ENCODE peak calls at places on chromosomes 13 and 19, in eight cellular contexts. One of them, this sample, is unnamed.

GRCh38 chr13:102141625-102142472 is 260.0 kb downstream of the FGF14 start:
- DNase-seq in hepatocyte: peak; percentile 30
- DNase-seq in uterus: no peak
- DNase-seq in heart left ventricle: no peak
- DNase-seq in AG04450: no peak
- DNase-seq in right lobe of liver: no peak
- DNase-seq in vagina: no peak
- DNase-seq in pancreas: no peak
- DNase-seq in this sample: no peak

GRCh38 chr13:79837741-79838450 is 356.9 kb downstream of the NDFIP2 start:
- DNase-seq in hepatocyte: peak; percentile 26
- DNase-seq in uterus: no peak
- DNase-seq in heart left ventricle: no peak
- DNase-seq in AG04450: no peak
- DNase-seq in right lobe of liver: no peak
- DNase-seq in vagina: no peak
- DNase-seq in pancreas: no peak
- DNase-seq in this sample: no peak

GRCh38 chr13:66887088-66887487 is 343.0 kb downstream of the PCDH9 start:
- DNase-seq in hepatocyte: no peak
- DNase-seq in uterus: no peak
- DNase-seq in heart left ventricle: no peak
- DNase-seq in AG04450: peak; percentile 10
- DNase-seq in right lobe of liver: no peak
- DNase-seq in vagina: no peak
- DNase-seq in pancreas: no peak
- DNase-seq in this sample: no peak

GRCh38 chr13:110304256-110304655 is 2.7 kb downstream of the COL4A1 start:
- DNase-seq in hepatocyte: peak; percentile 35
- DNase-seq in uterus: peak; percentile 40
- DNase-seq in heart left ventricle: peak; percentile 20
- DNase-seq in AG04450: no peak
- DNase-seq in right lobe of liver: no peak
- DNase-seq in vagina: no peak
- DNase-seq in pancreas: no peak
- DNase-seq in this sample: no peak

GRCh38 chr19:46471116-46471733 is at the start of gene PNMA8A:
- DNase-seq in hepatocyte: peak; percentile 84
- DNase-seq in uterus: peak; percentile 91
- DNase-seq in heart left ventricle: peak; percentile 80
- DNase-seq in AG04450: no peak
- DNase-seq in right lobe of liver: peak; percentile 65
- DNase-seq in vagina: no peak
- DNase-seq in pancreas: peak; percentile 58
- DNase-seq in this sample: no peak

GRCh38 chr19:325173-325936 is 19.2 kb downstream of the MIER2 start:
- DNase-seq in hepatocyte: no peak
- DNase-seq in uterus: no peak
- DNase-seq in heart left ventricle: no peak
- DNase-seq in AG04450: no peak
- DNase-seq in right lobe of liver: no peak
- DNase-seq in vagina: no peak
- DNase-seq in pancreas: no peak
- DNase-seq in this sample: no peak

GRCh38 chr19:10226021-10226375 is 5.1 kb downstream of the S1PR2 start:
- DNase-seq in hepatocyte: no peak
- DNase-seq in uterus: no peak
- DNase-seq in heart left ventricle: no peak
- DNase-seq in AG04450: no peak
- DNase-seq in right lobe of liver: no peak
- DNase-seq in vagina: no peak
- DNase-seq in pancreas: no peak
- DNase-seq in this sample: no peak

GRCh38 chr19:49952475-49952829 is 8.5 kb downstream of the SIGLEC11 start:
- DNase-seq in hepatocyte: no peak
- DNase-seq in uterus: no peak
- DNase-seq in heart left ventricle: no peak
- DNase-seq in AG04450: no peak
- DNase-seq in right lobe of liver: no peak
- DNase-seq in vagina: no peak
- DNase-seq in pancreas: peak; percentile 40
- DNase-seq in this sample: no peak

GRCh38 chr13:26985285-26985878 is 186.2 kb downstream of the USP12 start:
- DNase-seq in hepatocyte: peak; percentile 85
- DNase-seq in uterus: peak; percentile 63
- DNase-seq in heart left ventricle: peak; percentile 73
- DNase-seq in AG04450: peak; percentile 54
- DNase-seq in right lobe of liver: no peak
- DNase-seq in vagina: no peak
- DNase-seq in pancreas: peak; percentile 65
- DNase-seq in this sample: peak; percentile 66

GRCh38 chr19:14563989-14564650 is 7.7 kb downstream of the NDUFB7 start:
- DNase-seq in hepatocyte: peak; percentile 23
- DNase-seq in uterus: no peak
- DNase-seq in heart left ventricle: no peak
- DNase-seq in AG04450: no peak
- DNase-seq in right lobe of liver: no peak
- DNase-seq in vagina: no peak
- DNase-seq in pancreas: no peak
- DNase-seq in this sample: peak; percentile 24

GRCh38 chr13:112956516-112957294 is 12.3 kb upstream of the MCF2L start:
- DNase-seq in hepatocyte: no peak
- DNase-seq in uterus: no peak
- DNase-seq in heart left ventricle: no peak
- DNase-seq in AG04450: no peak
- DNase-seq in right lobe of liver: no peak
- DNase-seq in vagina: no peak
- DNase-seq in pancreas: no peak
- DNase-seq in this sample: no peak

GRCh38 chr13:61417171-61417570 is 1.5 kb upstream of the PCDH20 start:
- DNase-seq in hepatocyte: peak; percentile 16
- DNase-seq in uterus: no peak
- DNase-seq in heart left ventricle: no peak
- DNase-seq in AG04450: no peak
- DNase-seq in right lobe of liver: no peak
- DNase-seq in vagina: no peak
- DNase-seq in pancreas: no peak
- DNase-seq in this sample: no peak

GRCh38 chr13:46382224-46382623 is 4.8 kb downstream of the RUBCNL start:
- DNase-seq in hepatocyte: no peak
- DNase-seq in uterus: no peak
- DNase-seq in heart left ventricle: no peak
- DNase-seq in AG04450: no peak
- DNase-seq in right lobe of liver: no peak
- DNase-seq in vagina: no peak
- DNase-seq in pancreas: no peak
- DNase-seq in this sample: no peak

GRCh38 chr19:49801966-49802661 is 11.0 kb downstream of the FUZ start:
- DNase-seq in hepatocyte: peak; percentile 87
- DNase-seq in uterus: peak; percentile 93
- DNase-seq in heart left ventricle: peak; percentile 91
- DNase-seq in AG04450: peak; percentile 74
- DNase-seq in right lobe of liver: peak; percentile 74
- DNase-seq in vagina: no peak
- DNase-seq in pancreas: peak; percentile 66
- DNase-seq in this sample: no peak

GRCh38 chr13:104326523-104326922 is 1260.3 kb upstream of the SLC10A2 start:
- DNase-seq in hepatocyte: no peak
- DNase-seq in uterus: no peak
- DNase-seq in heart left ventricle: no peak
- DNase-seq in AG04450: no peak
- DNase-seq in right lobe of liver: no peak
- DNase-seq in vagina: no peak
- DNase-seq in pancreas: no peak
- DNase-seq in this sample: no peak

GRCh38 chr13:25738342-25738771 is 313.5 kb downstream of the SHISA2 start:
- DNase-seq in hepatocyte: peak; percentile 56
- DNase-seq in uterus: no peak
- DNase-seq in heart left ventricle: no peak
- DNase-seq in AG04450: no peak
- DNase-seq in right lobe of liver: no peak
- DNase-seq in vagina: no peak
- DNase-seq in pancreas: no peak
- DNase-seq in this sample: no peak

GRCh38 chr13:112759053-112759452 is 69.2 kb downstream of the ATP11A start:
- DNase-seq in hepatocyte: no peak
- DNase-seq in uterus: no peak
- DNase-seq in heart left ventricle: no peak
- DNase-seq in AG04450: no peak
- DNase-seq in right lobe of liver: peak; percentile 29
- DNase-seq in vagina: no peak
- DNase-seq in pancreas: no peak
- DNase-seq in this sample: no peak

GRCh38 chr13:39374741-39375189 is 228.2 kb downstream of the LHFPL6 start:
- DNase-seq in hepatocyte: no peak
- DNase-seq in uterus: no peak
- DNase-seq in heart left ventricle: no peak
- DNase-seq in AG04450: no peak
- DNase-seq in right lobe of liver: no peak
- DNase-seq in vagina: no peak
- DNase-seq in pancreas: no peak
- DNase-seq in this sample: no peak

GRCh38 chr13:35557475-35557874 is 81.0 kb upstream of the MAB21L1 start:
- DNase-seq in hepatocyte: no peak
- DNase-seq in uterus: no peak
- DNase-seq in heart left ventricle: no peak
- DNase-seq in AG04450: no peak
- DNase-seq in right lobe of liver: no peak
- DNase-seq in vagina: no peak
- DNase-seq in pancreas: no peak
- DNase-seq in this sample: no peak

GRCh38 chr13:20489185-20489820 is 36.4 kb downstream of the CRYL1 start:
- DNase-seq in hepatocyte: no peak
- DNase-seq in uterus: no peak
- DNase-seq in heart left ventricle: no peak
- DNase-seq in AG04450: no peak
- DNase-seq in right lobe of liver: no peak
- DNase-seq in vagina: no peak
- DNase-seq in pancreas: no peak
- DNase-seq in this sample: no peak

GRCh38 chr13:110014719-110015118 is 228.3 kb upstream of the IRS2 start:
- DNase-seq in hepatocyte: no peak
- DNase-seq in uterus: no peak
- DNase-seq in heart left ventricle: no peak
- DNase-seq in AG04450: no peak
- DNase-seq in right lobe of liver: no peak
- DNase-seq in vagina: no peak
- DNase-seq in pancreas: peak; percentile 43
- DNase-seq in this sample: no peak

DNA sequence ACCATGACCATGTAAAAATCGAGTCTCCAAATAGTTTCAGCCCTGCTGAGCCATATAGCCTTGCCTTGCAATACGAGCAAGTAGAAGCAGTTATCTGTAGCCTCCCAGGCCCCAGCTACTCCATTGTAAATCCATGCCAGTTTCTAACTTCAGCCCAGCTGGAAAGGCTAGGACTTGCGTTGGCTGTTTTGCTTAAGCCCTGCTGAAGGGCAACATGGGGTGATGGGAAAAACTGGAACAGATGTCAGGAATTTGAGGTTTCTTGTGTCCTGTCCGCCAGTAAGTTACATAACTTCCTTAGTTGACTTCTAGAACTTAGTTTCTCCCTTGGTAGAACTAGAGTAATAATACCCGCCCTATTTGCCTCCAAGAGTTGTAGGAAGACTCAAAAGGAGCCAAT is 216.0 kb upstream of the SERP2 start:
- DNase-seq in hepatocyte: no peak
- DNase-seq in uterus: no peak
- DNase-seq in heart left ventricle: no peak
- DNase-seq in AG04450: no peak
- DNase-seq in right lobe of liver: no peak
- DNase-seq in vagina: no peak
- DNase-seq in pancreas: no peak
- DNase-seq in this sample: no peak
- H3K27ac ChIP-seq in hepatocyte: peak overlapping the region; percentile 84
- H3K27ac ChIP-seq in uterus: no peak overlapping the region
- H3K27ac ChIP-seq in heart left ventricle: no peak overlapping the region
- H3K27ac ChIP-seq in AG04450: no peak overlapping the region
- H3K27ac ChIP-seq in right lobe of liver: no peak overlapping the region
- H3K27ac ChIP-seq in vagina: no peak overlapping the region
- H3K27ac ChIP-seq in pancreas: no peak overlapping the region
- H3K27ac ChIP-seq in this sample: no peak overlapping the region

GRCh38 chr19:18486746-18487145 is 35.1 kb downstream of the ELL start:
- DNase-seq in hepatocyte: no peak
- DNase-seq in uterus: no peak
- DNase-seq in heart left ventricle: no peak
- DNase-seq in AG04450: no peak
- DNase-seq in right lobe of liver: no peak
- DNase-seq in vagina: no peak
- DNase-seq in pancreas: no peak
- DNase-seq in this sample: no peak

GRCh38 chr19:18481505-18482222 is 40.2 kb downstream of the ELL start:
- DNase-seq in hepatocyte: no peak
- DNase-seq in uterus: no peak
- DNase-seq in heart left ventricle: no peak
- DNase-seq in AG04450: no peak
- DNase-seq in right lobe of liver: no peak
- DNase-seq in vagina: no peak
- DNase-seq in pancreas: no peak
- DNase-seq in this sample: no peak

GRCh38 chr19:18483119-18483518 is 38.8 kb downstream of the ELL start:
- DNase-seq in hepatocyte: no peak
- DNase-seq in uterus: no peak
- DNase-seq in heart left ventricle: no peak
- DNase-seq in AG04450: no peak
- DNase-seq in right lobe of liver: no peak
- DNase-seq in vagina: no peak
- DNase-seq in pancreas: no peak
- DNase-seq in this sample: no peak

GRCh38 chr19:18487576-18488402 is 34.1 kb downstream of the ELL start:
- DNase-seq in hepatocyte: no peak
- DNase-seq in uterus: no peak
- DNase-seq in heart left ventricle: no peak
- DNase-seq in AG04450: no peak
- DNase-seq in right lobe of liver: no peak
- DNase-seq in vagina: no peak
- DNase-seq in pancreas: no peak
- DNase-seq in this sample: no peak

GRCh38 chr19:18484992-18485391 is 36.9 kb downstream of the ELL start:
- DNase-seq in hepatocyte: no peak
- DNase-seq in uterus: no peak
- DNase-seq in heart left ventricle: no peak
- DNase-seq in AG04450: no peak
- DNase-seq in right lobe of liver: no peak
- DNase-seq in vagina: no peak
- DNase-seq in pancreas: no peak
- DNase-seq in this sample: no peak
- TF ChIP-seq CTCF in hepatocyte: no peak
- TF ChIP-seq CTCF in uterus: no peak
- TF ChIP-seq CTCF in heart left ventricle: no peak
- TF ChIP-seq CTCF in AG04450: no peak
- TF ChIP-seq CTCF in right lobe of liver: no peak
- TF ChIP-seq CTCF in vagina: no peak
- TF ChIP-seq CTCF in pancreas: no peak
- TF ChIP-seq CTCF in this sample: no peak

GRCh38 chr19:33300016-33300981 is 2.0 kb downstream of the CEBPA start:
- DNase-seq in hepatocyte: no peak
- DNase-seq in uterus: no peak
- DNase-seq in heart left ventricle: peak; percentile 25
- DNase-seq in AG04450: no peak
- DNase-seq in right lobe of liver: peak; percentile 72
- DNase-seq in vagina: no peak
- DNase-seq in pancreas: no peak
- DNase-seq in this sample: no peak
- H3K27me3 ChIP-seq in hepatocyte: peaks cover 2% of the 10 kb centered on the region
- H3K27me3 ChIP-seq in uterus: no peaks in the 10 kb centered on the region
- H3K27me3 ChIP-seq in heart left ventricle: peaks cover 30% of the 10 kb centered on the region
- H3K27me3 ChIP-seq in AG04450: peaks cover 64% of the 10 kb centered on the region
- H3K27me3 ChIP-seq in right lobe of liver: no peaks in the 10 kb centered on the region
- H3K27me3 ChIP-seq in vagina: no peaks in the 10 kb centered on the region
- H3K27me3 ChIP-seq in pancreas: no peaks in the 10 kb centered on the region
- H3K27me3 ChIP-seq in this sample: peaks cover 34% of the 10 kb centered on the region

GRCh38 chr13:31522431-31522830 is 216.9 kb upstream of the RXFP2 start:
- DNase-seq in hepatocyte: no peak
- DNase-seq in uterus: no peak
- DNase-seq in heart left ventricle: no peak
- DNase-seq in AG04450: no peak
- DNase-seq in right lobe of liver: no peak
- DNase-seq in vagina: no peak
- DNase-seq in pancreas: no peak
- DNase-seq in this sample: no peak
- H3K27ac ChIP-seq in hepatocyte: no peak overlapping the region
- H3K27ac ChIP-seq in uterus: no peak overlapping the region
- H3K27ac ChIP-seq in heart left ventricle: no peak overlapping the region
- H3K27ac ChIP-seq in AG04450: no peak overlapping the region
- H3K27ac ChIP-seq in right lobe of liver: no peak overlapping the region
- H3K27ac ChIP-seq in vagina: no peak overlapping the region
- H3K27ac ChIP-seq in pancreas: no peak overlapping the region
- H3K27ac ChIP-seq in this sample: no peak overlapping the region

This sample was measured in CD4-positive, alpha-beta T cell.